ENCODE peak calls at places on chromosome 11, in five cellular contexts. C, P, G, A and N are unnamed samples.
A peak's percentile ranks its signal among the peaks of the same experiment; 100 is the strongest.

GRCh38 chr11:57426439-57426753 is 525 bp downstream of the SLC43A3 start:
- DNase-seq in C (no peak), P (peak; percentile 40), G (peak; percentile 30), A (no peak), N (peak; percentile 7)

GRCh38 chr11:46285173-46285572 is 7.7 kb downstream of the CREB3L1 start:
- DNase-seq in C (no peak), P (no peak), G (peak; percentile 9), A (no peak), N (no peak)

GRCh38 chr11:63643205-63643604 is 28.0 kb downstream of the ATL3 start:
- DNase-seq in C (no peak), P (no peak), G (no peak), A (no peak), N (no peak)

GRCh38 chr11:113001709-113002108 is 40.5 kb downstream of the NCAM1 start:
- DNase-seq in C (no peak), P (no peak), G (no peak), A (no peak), N (no peak)

GRCh38 chr11:10314199-10315072 is 9.6 kb downstream of the ADM start:
- DNase-seq in C (no peak), P (peak; percentile 95), G (no peak), A (no peak), N (no peak)

GRCh38 chr11:108346451-108346850 is 120.9 kb downstream of the C11orf65 start:
- DNase-seq in C (no peak), P (no peak), G (no peak), A (no peak), N (no peak)

GRCh38 chr11:70820311-70820710 is 422.0 kb downstream of the CTTN start:
- DNase-seq in C (no peak), P (no peak), G (no peak), A (no peak), N (no peak)

GRCh38 chr11:7787239-7787638 is 9.5 kb downstream of the OR5P2 start:
- DNase-seq in C (no peak), P (peak; percentile 4), G (no peak), A (no peak), N (no peak)

GRCh38 chr11:47233989-47234668 is 14.5 kb downstream of the ACP2 start:
- DNase-seq in C (no peak), P (peak; percentile 48), G (peak; percentile 46), A (no peak), N (no peak)

GRCh38 chr11:33234397-33235168 is 22.6 kb upstream of the HIPK3 start:
- DNase-seq in C (no peak), P (peak; percentile 12), G (no peak), A (no peak), N (no peak)

GRCh38 chr11:73566977-73567755 is 30.7 kb downstream of the FAM168A start:
- DNase-seq in C (no peak), P (no peak), G (no peak), A (no peak), N (no peak)